ENCODE peak calls at places on chromosomes 5 and 9, in eight cellular contexts. C is HCT116, Q is MCF 10A, W is cardiac muscle cell, T is heart right ventricle, I is B cell, R is Panc1, A is D721Med. Y is an unnamed sample.

GRCh38 chr5:178309271-178310008 is 76.8 kb upstream of the PHYKPL start:
- DNase-seq in C (no peak), Q (no peak), W (no peak), T (peak; percentile 9), I (no peak), R (no peak), A (no peak), Y (no peak)

GRCh38 chr9:88949425-88949824 is 41.8 kb upstream of the S1PR3 start:
- DNase-seq in C (no peak), Q (peak; percentile 72), W (peak; percentile 76), T (peak; percentile 44), I (no peak), R (no peak), A (no peak), Y (no peak)

GRCh38 chr9:18911714-18912342 is 121.2 kb downstream of the SAXO1 start:
- DNase-seq in C (no peak), Q (no peak), W (no peak), T (no peak), I (no peak), R (no peak), A (no peak), Y (no peak)

GRCh38 chr5:158754018-158754514 is 345.6 kb downstream of the EBF1 start:
- DNase-seq in C (no peak), Q (peak; percentile 38), W (no peak), T (no peak), I (no peak), R (no peak), A (no peak), Y (no peak)

GRCh38 chr5:120419110-120419509 is 45.0 kb upstream of the PRR16 start:
- DNase-seq in C (no peak), Q (no peak), W (no peak), T (no peak), I (no peak), R (no peak), A (no peak), Y (no peak)

GRCh38 chr9:83405674-83406255 is 132.4 kb downstream of the FRMD3 start:
- DNase-seq in C (no peak), Q (no peak), W (no peak), T (no peak), I (no peak), R (no peak), A (no peak), Y (no peak)

GRCh38 chr9:99859395-99859980 is 37.8 kb downstream of the NR4A3 start:
- DNase-seq in C (no peak), Q (peak; percentile 13), W (no peak), T (no peak), I (no peak), R (no peak), A (no peak), Y (no peak)

GRCh38 chr9:20557890-20558608 is 64.2 kb downstream of the MLLT3 start:
- DNase-seq in C (no peak), Q (no peak), W (no peak), T (no peak), I (no peak), R (no peak), A (no peak), Y (no peak)

GRCh38 chr9:112820886-112821285 is 69.8 kb downstream of the SLC46A2 start:
- DNase-seq in C (no peak), Q (no peak), W (no peak), T (no peak), I (no peak), R (no peak), A (no peak), Y (no peak)

GRCh38 chr9:86706391-86706790 is 240.9 kb downstream of the GAS1 start:
- DNase-seq in C (no peak), Q (no peak), W (no peak), T (no peak), I (no peak), R (no peak), A (no peak), Y (no peak)

GRCh38 chr9:137666950-137667670 is 48.3 kb downstream of the EHMT1 start:
- DNase-seq in C (no peak), Q (no peak), W (no peak), T (no peak), I (peak; percentile 40), R (no peak), A (no peak), Y (no peak)

GRCh38 chr5:131795879-131796792 is 681 bp downstream of the FNIP1 start:
- DNase-seq in C (no peak), Q (peak; percentile 74), W (peak; percentile 80), T (peak; percentile 78), I (no peak), R (no peak), A (no peak), Y (no peak)

GRCh38 chr5:142866563-142867275 is 96.5 kb downstream of the ARHGAP26 start:
- DNase-seq in C (peak; percentile 67), Q (peak; percentile 84), W (peak; percentile 72), T (no peak), I (peak; percentile 74), R (peak; percentile 69), A (peak; percentile 61), Y (peak; percentile 38)

GRCh38 chr5:78534148-78535009 is 114.2 kb downstream of the LHFPL2 start:
- DNase-seq in C (no peak), Q (no peak), W (no peak), T (peak; percentile 52), I (no peak), R (no peak), A (no peak), Y (no peak)

GRCh38 chr5:756865-757345 is 27.6 kb downstream of the ZDHHC11B start:
- DNase-seq in C (no peak), Q (no peak), W (no peak), T (peak; percentile 68), I (no peak), R (no peak), A (no peak), Y (no peak)

GRCh38 chr9:111633389-111633736 is 2.2 kb downstream of the DNAJC25 start:
- DNase-seq in C (no peak), Q (no peak), W (no peak), T (no peak), I (no peak), R (no peak), A (no peak), Y (no peak)

GRCh38 chr9:111632051-111632450 is 917 bp downstream of the DNAJC25 start:
- DNase-seq in C (no peak), Q (peak; percentile 9), W (no peak), T (no peak), I (no peak), R (no peak), A (no peak), Y (no peak)

GRCh38 chr9:111630182-111631070 is 708 bp upstream of the DNAJC25 start:
- DNase-seq in C (no peak), Q (no peak), W (no peak), T (no peak), I (no peak), R (no peak), A (no peak), Y (no peak)

GRCh38 chr9:111632695-111633388 is 1.7 kb downstream of the DNAJC25 start:
- DNase-seq in C (no peak), Q (no peak), W (no peak), T (no peak), I (no peak), R (no peak), A (no peak), Y (no peak)

GRCh38 chr9:111631071-111631971 is at the start of gene DNAJC25:
- DNase-seq in C (peak; percentile 97), Q (peak; percentile 98), W (peak; percentile 97), T (peak; percentile 96), I (peak; percentile 99), R (peak; percentile 86), A (peak; percentile 94), Y (peak; percentile 99)
- TF ChIP-seq CTCF in C (no peak), Q (no peak), W (no peak), T (no peak), I (no peak), R (no peak), A (no peak), Y (no peak)

GRCh38 chr5:159990506-159990905 is 18.4 kb upstream of the TTC1 start:
- DNase-seq in C (no peak), Q (peak; percentile 35), W (no peak), T (no peak), I (no peak), R (no peak), A (no peak), Y (no peak)
- TF ChIP-seq CTCF in C (peak; percentile 39), Q (peak; percentile 34), W (peak; percentile 2), T (no peak), I (no peak), R (peak; percentile 28), A (peak; percentile 20), Y (no peak)

GRCh38 chr9:108434502-108434901 is 421.3 kb downstream of the ACTL7B start:
- DNase-seq in C (no peak), Q (peak; percentile 5), W (no peak), T (no peak), I (no peak), R (no peak), A (no peak), Y (no peak)
- TF ChIP-seq CTCF in C (no peak), Q (no peak), W (no peak), T (no peak), I (no peak), R (no peak), A (no peak), Y (no peak)

GRCh38 chr5:100634937-100635336 is 99.8 kb downstream of the FAM174A start:
- DNase-seq in C (no peak), Q (peak; percentile 34), W (no peak), T (no peak), I (no peak), R (peak; percentile 18), A (no peak), Y (no peak)
- TF ChIP-seq CTCF in C (no peak), Q (no peak), W (no peak), T (no peak), I (no peak), R (no peak), A (no peak), Y (no peak)

Y was measured in GM12864.